ENCODE peak calls at places on chromosomes 6 and 20, in seven cellular contexts. U, E, D, V, X, C and Z are unnamed samples.
A peak's percentile ranks its signal among the peaks of the same experiment; 100 is the strongest.

GRCh38 chr20:10555865-10556308 is 117.9 kb downstream of the JAG1 start:
- DNase-seq in E (no peak), X (no peak), C (peak; percentile 66), V (peak; percentile 79), D (peak; percentile 68), U (no peak), Z (no peak)

GRCh38 chr6:101747711-101748110 is 354.2 kb downstream of the GRIK2 start:
- DNase-seq in E (no peak), U (no peak), D (no peak), V (no peak), X (no peak), C (no peak), Z (no peak)

GRCh38 chr20:63767886-63768285 is 28.3 kb downstream of the SLC2A4RG start:
- DNase-seq in V (no peak), E (no peak), U (no peak), C (no peak), X (no peak), D (no peak), Z (no peak)

GRCh38 chr6:157235600-157236039 is 87.7 kb downstream of the TMEM242 start:
- DNase-seq in U (peak; percentile 21), E (no peak), D (peak; percentile 55), V (peak; percentile 37), X (peak; percentile 64), C (peak; percentile 33), Z (no peak)

GRCh38 chr6:6629416-6629815 is 40.9 kb downstream of the LY86 start:
- DNase-seq in U (no peak), D (peak; percentile 2), V (peak; percentile 6), E (no peak), C (no peak), X (no peak), Z (no peak)

GRCh38 chr6:87487555-87487954 is 14.8 kb downstream of the SLC35A1 start:
- DNase-seq in X (no peak), V (peak; percentile 4), D (peak; percentile 77), E (no peak), U (no peak), C (peak; percentile 51), Z (no peak)

GRCh38 chr6:134146268-134147032 is 94.0 kb upstream of the SLC2A12 start:
- DNase-seq in X (no peak), C (no peak), D (no peak), U (no peak), E (no peak), V (no peak), Z (no peak)

GRCh38 chr6:5671162-5671561 is 335.6 kb downstream of the NRN1 start:
- DNase-seq in V (no peak), D (no peak), U (no peak), C (peak; percentile 71), E (no peak), X (no peak), Z (peak; percentile 20)

GRCh38 chr6:11744753-11745152 is 33.9 kb downstream of the ADTRP start:
- DNase-seq in U (no peak), V (peak; percentile 52), D (peak; percentile 45), E (no peak), X (peak; percentile 45), C (peak; percentile 71), Z (no peak)

GRCh38 chr6:49540614-49541013 is 9.9 kb upstream of the C6orf141 start:
- DNase-seq in U (no peak), C (no peak), X (no peak), D (no peak), V (no peak), E (no peak), Z (no peak)

GRCh38 chr20:34663213-34663943 is 13.5 kb downstream of the PIGU start:
- DNase-seq in V (peak; percentile 1), U (no peak), D (no peak), X (no peak), E (no peak), C (peak; percentile 10), Z (no peak)

GRCh38 chr20:44134897-44135810 is 51.8 kb downstream of the JPH2 start:
- DNase-seq in D (no peak), E (no peak), U (no peak), C (no peak), V (no peak), X (no peak), Z (no peak)

GRCh38 chr20:62366370-62367135 is 559 bp downstream of the LAMA5 start:
- DNase-seq in V (no peak), D (no peak), C (no peak), X (peak; percentile 47), E (peak; percentile 45), U (peak; percentile 28), Z (no peak)

GRCh38 chr6:15239606-15240364 is 6.1 kb upstream of the JARID2 start:
- DNase-seq in C (no peak), X (no peak), E (no peak), V (no peak), D (peak; percentile 77), U (no peak), Z (no peak)

GRCh38 chr6:68746376-68746775 is 111.3 kb downstream of the ADGRB3 start:
- DNase-seq in E (no peak), V (no peak), C (no peak), X (no peak), U (no peak), D (no peak), Z (no peak)

GRCh38 chr20:17533396-17533795 is 2.2 kb upstream of the BFSP1 start:
- DNase-seq in E (peak; percentile 39), U (peak; percentile 34), X (no peak), D (peak; percentile 38), V (peak; percentile 45), C (peak; percentile 60), Z (no peak)

GRCh38 chr6:136685540-136686108 is 106.7 kb downstream of the MAP3K5 start:
- DNase-seq in X (no peak), D (no peak), E (no peak), C (peak; percentile 21), U (no peak), V (no peak), Z (no peak)

GRCh38 chr6:106087548-106088325 is 1.6 kb downstream of the PRDM1 start:
- DNase-seq in C (peak; percentile 87), U (peak; percentile 21), D (peak; percentile 55), V (peak; percentile 37), X (peak; percentile 23), E (no peak), Z (no peak)

GRCh38 chr6:45607818-45608217 is 230.1 kb upstream of the SUPT3H start:
- DNase-seq in U (no peak), D (no peak), E (no peak), V (no peak), X (no peak), C (peak; percentile 17), Z (no peak)

GRCh38 chr6:40411881-40412280 is 175.3 kb downstream of the LRFN2 start:
- DNase-seq in D (no peak), X (no peak), E (no peak), U (no peak), C (no peak), V (no peak), Z (no peak)

GRCh38 chr6:116969211-116969863 is 92.3 kb downstream of the RFX6 start:
- DNase-seq in V (peak; percentile 34), D (peak; percentile 50), X (no peak), E (peak; percentile 57), U (peak; percentile 60), C (peak; percentile 50), Z (no peak)

GRCh38 chr20:36521526-36521925 is 19.8 kb upstream of the MYL9 start:
- DNase-seq in V (no peak), C (no peak), X (no peak), E (no peak), U (no peak), D (no peak), Z (no peak)

GRCh38 chr20:36519944-36520343 is 21.4 kb upstream of the MYL9 start:
- DNase-seq in C (peak; percentile 26), E (no peak), X (no peak), U (no peak), D (no peak), V (no peak), Z (no peak)

GRCh38 chr20:36523341-36523740 is 18.0 kb upstream of the MYL9 start:
- DNase-seq in D (peak; percentile 24), C (peak; percentile 33), E (no peak), U (no peak), V (no peak), X (no peak), Z (no peak)

GRCh38 chr20:36519012-36519719 is 22.2 kb upstream of the MYL9 start:
- DNase-seq in V (no peak), X (no peak), D (no peak), C (no peak), E (no peak), U (no peak), Z (no peak)
- H3K36me3 ChIP-seq in V (peaks cover 39% of the 10 kb centered on the region), X (peaks cover 59% of the 10 kb centered on the region), D (peaks cover 8% of the 10 kb centered on the region), C (peaks cover 41% of the 10 kb centered on the region), E (peaks cover 23% of the 10 kb centered on the region), U (no peaks in the 10 kb centered on the region), Z (peaks cover 2% of the 10 kb centered on the region)

GRCh38 chr6:53066059-53066406 is 829 bp downstream of the FBXO9 start:
- DNase-seq in C (peak; percentile 28), X (peak; percentile 34), D (peak; percentile 61), U (no peak), V (no peak), E (peak; percentile 15), Z (peak; percentile 35)
- TF ChIP-seq CTCF in C (no peak), X (no peak), D (no peak), U (no peak), V (peak; percentile 28), E (no peak), Z (no peak)

DNA sequence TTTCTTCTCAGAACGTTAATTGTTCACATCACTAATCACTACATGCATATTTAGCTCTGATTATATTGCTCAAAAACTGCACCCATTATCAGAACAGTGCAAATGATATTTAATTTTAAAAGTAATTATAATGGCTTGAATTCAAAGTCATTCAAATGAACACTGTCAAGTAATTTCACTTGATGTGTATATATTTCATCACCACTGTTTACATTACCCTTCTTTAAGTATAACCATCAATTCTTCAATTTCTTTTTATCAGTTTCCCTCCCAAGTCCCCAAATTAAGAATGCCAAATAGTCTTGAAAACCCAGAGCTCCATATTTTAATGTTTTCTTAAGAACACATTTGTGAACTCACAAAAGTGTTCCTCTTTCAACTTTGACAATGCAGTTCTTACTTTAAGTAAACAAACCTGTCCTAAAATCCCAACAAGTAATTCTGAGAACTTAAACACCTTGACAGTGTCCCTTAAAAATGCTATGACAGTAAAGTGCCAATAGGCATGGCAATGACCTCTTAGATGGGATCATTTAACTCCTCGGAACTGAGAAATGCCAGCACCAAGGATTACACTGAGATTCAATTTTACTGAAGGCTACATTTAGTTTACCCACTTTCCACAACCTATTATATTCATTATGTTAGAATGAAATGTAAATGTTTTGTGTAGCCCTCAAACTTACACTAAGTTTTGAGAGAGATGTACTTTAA is 16.7 kb upstream of the SNX14 start:
- DNase-seq in X (no peak), U (no peak), C (no peak), E (no peak), D (no peak), V (no peak), Z (no peak)
- H3K36me3 ChIP-seq in X (peaks cover 63% of the 10 kb centered on the region), U (peaks cover 7% of the 10 kb centered on the region), C (peaks cover 28% of the 10 kb centered on the region), E (peaks cover 100% of the 10 kb centered on the region), D (peaks cover 33% of the 10 kb centered on the region), V (peaks cover 53% of the 10 kb centered on the region), Z (peaks cover 3% of the 10 kb centered on the region)

DNA sequence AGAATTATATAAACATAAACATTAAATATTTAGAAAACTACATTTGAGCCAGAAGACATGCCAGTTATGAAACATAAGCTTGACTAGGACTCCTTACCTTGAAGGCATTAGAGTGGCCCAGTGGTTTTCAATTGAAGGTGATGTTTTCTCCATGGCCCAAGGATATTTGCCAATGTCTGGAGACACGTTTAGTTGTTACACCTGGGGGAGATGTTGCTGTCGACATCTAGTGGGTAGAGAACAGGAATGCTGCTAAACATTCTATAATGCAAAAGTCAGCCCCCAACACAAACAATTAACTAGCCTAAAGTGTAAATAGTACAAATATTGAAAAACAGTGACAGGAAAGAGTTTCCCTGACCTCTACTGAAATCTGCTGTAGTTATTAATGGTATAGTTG is 200.9 kb upstream of the HS3ST5 start:
- DNase-seq in D (no peak), C (no peak), U (no peak), E (no peak), V (no peak), X (no peak), Z (no peak)
- TF ChIP-seq CTCF in D (no peak), C (no peak), U (no peak), E (no peak), V (no peak), X (no peak), Z (no peak)